ENCODE peak calls at places on chromosomes 1 and 21, in four cellular contexts. V, H, P and G are unnamed samples.

GRCh38 chr1:47693115-47693514 is 255.3 kb downstream of the FOXD2 start:
- DNase-seq in H (no peak), P (no peak), V (no peak), G (no peak)

GRCh38 chr1:159120317-159120716 is 43.8 kb upstream of the AIM2 start:
- DNase-seq in H (no peak), V (no peak), P (no peak), G (no peak)

GRCh38 chr1:89605692-89606091 is 27.2 kb upstream of the LRRC8C start:
- DNase-seq in P (no peak), H (peak), V (peak), G (no peak)

GRCh38 chr1:167105841-167106461 is 12.1 kb downstream of the STYXL2 start:
- DNase-seq in P (no peak), V (no peak), H (no peak), G (no peak)

GRCh38 chr1:24364975-24365678 is 46.0 kb downstream of the GRHL3 start:
- DNase-seq in H (peak), V (peak), P (no peak), G (no peak)

GRCh38 chr1:181097242-181097641 is 8.7 kb downstream of the IER5 start:
- DNase-seq in V (peak), H (no peak), P (no peak), G (no peak)

GRCh38 chr1:17955302-17956285 is 152.0 kb upstream of the IGSF21 start:
- DNase-seq in P (no peak), V (no peak), H (no peak), G (no peak)

GRCh38 chr1:245475116-245475515 is 320.3 kb downstream of the KIF26B start:
- DNase-seq in P (no peak), H (no peak), V (peak), G (no peak)

GRCh38 chr1:85707267-85707989 is 805 bp downstream of the ZNHIT6 start:
- DNase-seq in H (no peak), V (peak), P (no peak), G (no peak)

GRCh38 chr21:26769613-26770188 is 75.5 kb downstream of the ADAMTS1 start:
- DNase-seq in H (no peak), V (peak), P (no peak), G (peak)

GRCh38 chr1:21366288-21366687 is 73.6 kb upstream of the NBPF3 start:
- DNase-seq in P (no peak), V (no peak), H (no peak), G (no peak)

GRCh38 chr1:21365036-21365435 is 74.8 kb upstream of the ECE1 start:
- DNase-seq in V (no peak), H (no peak), P (no peak), G (no peak)

GRCh38 chr1:21369905-21370304 is 70.0 kb upstream of the NBPF3 start:
- DNase-seq in P (no peak), H (no peak), V (no peak), G (no peak)

GRCh38 chr1:21372383-21372782 is 67.6 kb upstream of the NBPF3 start:
- DNase-seq in V (no peak), P (no peak), H (no peak), G (no peak)

DNA sequence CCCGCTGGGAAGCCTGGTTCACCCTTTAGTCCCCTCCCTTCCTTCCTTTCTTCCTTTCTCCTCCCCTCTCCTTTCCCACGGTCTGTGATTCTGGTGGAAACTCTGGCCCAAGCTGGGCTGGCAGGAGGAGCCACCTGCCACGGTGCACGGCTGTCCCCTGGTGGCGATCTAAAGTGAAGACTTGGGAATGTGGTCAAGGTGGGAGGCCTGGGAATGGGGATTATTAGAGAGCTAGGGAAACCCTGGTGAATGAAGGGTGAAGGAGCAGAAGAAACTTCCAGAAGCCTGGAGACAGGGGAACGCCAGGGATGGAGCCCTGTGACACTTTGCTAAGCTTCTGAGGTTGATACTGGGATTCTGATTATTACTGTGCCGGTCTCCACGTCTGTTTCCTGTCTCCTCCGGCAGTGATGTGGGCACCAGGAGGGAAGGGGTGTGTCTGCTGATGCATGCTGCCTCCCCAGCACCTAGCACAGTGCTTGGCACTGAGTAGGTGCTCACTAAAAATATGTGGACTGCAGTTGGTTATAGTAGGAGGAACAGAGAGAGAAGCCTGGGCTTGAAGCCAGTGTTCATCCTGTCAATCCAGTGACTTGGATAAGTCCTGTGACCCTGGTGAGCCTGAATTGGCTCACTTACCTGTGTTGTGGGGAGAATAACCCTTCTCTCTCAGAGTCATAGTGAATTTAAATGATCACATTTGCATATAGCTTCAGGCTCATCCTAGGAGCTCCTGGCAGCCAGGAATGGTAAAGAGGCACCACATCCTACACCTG is 71.2 kb upstream of the NBPF3 start:
- DNase-seq in V (peak), P (peak), H (peak), G (peak)
- TF ChIP-seq CTCF in V (peak), P (peak), H (peak), G (peak)

GRCh38 chr1:14438127-14438769 is 160.2 kb upstream of the KAZN start:
- DNase-seq in H (no peak), V (no peak), P (no peak), G (no peak)
- H3K4me3 ChIP-seq in H (no peak), V (no peak), P (no peak), G (no peak)

GRCh38 chr1:88068407-88068806 is 615.7 kb upstream of the PKN2 start:
- DNase-seq in P (no peak), V (no peak), H (no peak), G (no peak)
- TF ChIP-seq CTCF in P (no peak), V (no peak), H (no peak), G (no peak)

GRCh38 chr1:21157868-21158267 is 18.8 kb downstream of the EIF4G3 start:
- DNase-seq in H (no peak), V (no peak), P (no peak), G (no peak)

GRCh38 chr1:21153336-21153735 is 23.4 kb downstream of the EIF4G3 start:
- DNase-seq in V (no peak), P (no peak), H (no peak), G (no peak)

GRCh38 chr1:21157054-21157453 is 19.6 kb downstream of the EIF4G3 start:
- DNase-seq in P (no peak), V (no peak), H (no peak), G (no peak)

GRCh38 chr1:21154717-21155116 is 22.0 kb downstream of the EIF4G3 start:
- DNase-seq in P (no peak), V (no peak), H (no peak), G (no peak)

DNA sequence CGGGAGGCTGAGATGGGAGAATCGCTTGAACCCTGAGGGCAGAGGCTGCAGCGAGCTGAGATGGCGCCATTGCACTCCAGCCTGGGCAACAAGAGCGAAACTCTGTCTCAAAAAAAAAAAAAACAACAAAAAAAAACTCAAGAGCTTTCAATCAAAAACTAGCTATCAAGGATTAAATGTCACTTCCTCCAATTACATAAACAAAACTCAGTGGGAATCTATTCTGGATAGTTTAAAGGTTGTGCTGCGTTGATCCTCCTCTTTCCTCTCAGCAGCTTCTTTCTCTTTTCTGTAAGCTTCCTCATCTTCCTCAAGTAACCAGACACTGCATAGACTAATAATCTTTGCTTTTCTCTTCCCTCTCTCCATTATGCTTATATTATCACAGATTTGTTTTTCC is 20.7 kb downstream of the EIF4G3 start:
- DNase-seq in V (no peak), P (no peak), H (no peak), G (no peak)
- H3K4me3 ChIP-seq in V (no peak), P (no peak), H (no peak), G (no peak)

DNA sequence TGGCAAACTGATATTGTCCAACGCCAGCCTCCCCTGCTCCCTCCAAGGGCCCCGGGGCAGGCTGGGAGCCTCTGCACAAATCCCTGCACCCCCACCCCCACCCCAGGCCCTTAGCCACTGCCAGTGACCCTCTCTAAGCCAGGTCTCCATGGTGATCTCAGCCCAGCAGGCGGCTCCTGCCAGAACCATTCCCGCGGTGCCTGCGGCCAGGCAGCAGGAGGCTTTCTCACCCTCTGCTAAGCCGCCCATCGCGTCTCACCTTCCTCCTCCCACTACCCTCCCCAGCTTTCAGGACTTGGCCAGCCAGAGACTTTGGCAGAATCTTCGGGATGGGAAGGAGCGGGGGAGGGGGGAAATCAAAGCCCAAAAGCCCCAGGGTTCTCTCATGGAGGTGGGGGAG is 46.8 kb upstream of the WASF2 start:
- DNase-seq in P (peak), V (peak), H (no peak), G (no peak)
- TF ChIP-seq CTCF in P (no peak), V (peak), H (no peak), G (no peak)

DNA sequence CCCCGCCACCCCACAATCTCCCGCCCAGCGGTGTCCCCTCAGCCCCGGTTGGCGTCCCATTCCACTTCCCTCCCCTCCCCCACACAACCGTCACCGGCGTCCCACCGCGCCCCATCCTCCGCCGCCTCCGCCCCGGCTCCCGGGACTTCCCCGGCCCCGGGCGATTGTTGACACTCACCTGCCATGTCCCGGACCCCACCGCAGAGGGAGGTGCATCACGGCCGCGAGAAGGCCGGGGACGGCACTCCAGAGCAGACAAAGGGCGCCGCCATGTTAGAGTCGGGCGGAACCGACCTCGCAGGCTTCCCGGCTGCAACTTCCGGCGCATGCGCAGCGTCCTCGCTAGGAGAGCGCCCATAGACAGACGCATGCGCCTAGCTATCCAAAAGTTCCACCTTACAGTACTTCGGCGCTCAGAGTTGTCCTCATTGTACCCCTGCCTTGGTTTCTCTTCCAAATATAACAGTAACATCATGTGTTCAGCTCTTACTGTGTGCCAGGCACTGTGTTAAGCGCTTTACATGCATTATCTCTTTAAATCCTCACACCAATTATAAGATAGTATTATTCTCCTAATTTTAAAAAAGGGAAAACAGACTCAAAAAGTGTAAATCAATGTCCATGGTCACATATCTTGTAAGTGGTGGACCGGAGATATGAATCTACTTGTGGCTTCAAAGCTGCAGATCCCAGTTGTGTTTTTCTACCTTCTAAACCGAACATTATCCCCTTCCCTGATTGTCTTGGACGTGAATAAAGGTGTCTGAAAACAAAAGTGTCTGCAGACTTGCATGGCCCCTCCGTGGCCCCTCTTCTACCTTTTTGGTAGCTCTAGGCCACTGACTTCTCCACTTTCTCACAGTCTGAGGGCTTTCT is at the start of gene ZBTB17:
- DNase-seq in H (peak), V (peak), P (peak), G (peak)
- H3K4me3 ChIP-seq in H (peak), V (peak), P (peak), G (peak)

DNA sequence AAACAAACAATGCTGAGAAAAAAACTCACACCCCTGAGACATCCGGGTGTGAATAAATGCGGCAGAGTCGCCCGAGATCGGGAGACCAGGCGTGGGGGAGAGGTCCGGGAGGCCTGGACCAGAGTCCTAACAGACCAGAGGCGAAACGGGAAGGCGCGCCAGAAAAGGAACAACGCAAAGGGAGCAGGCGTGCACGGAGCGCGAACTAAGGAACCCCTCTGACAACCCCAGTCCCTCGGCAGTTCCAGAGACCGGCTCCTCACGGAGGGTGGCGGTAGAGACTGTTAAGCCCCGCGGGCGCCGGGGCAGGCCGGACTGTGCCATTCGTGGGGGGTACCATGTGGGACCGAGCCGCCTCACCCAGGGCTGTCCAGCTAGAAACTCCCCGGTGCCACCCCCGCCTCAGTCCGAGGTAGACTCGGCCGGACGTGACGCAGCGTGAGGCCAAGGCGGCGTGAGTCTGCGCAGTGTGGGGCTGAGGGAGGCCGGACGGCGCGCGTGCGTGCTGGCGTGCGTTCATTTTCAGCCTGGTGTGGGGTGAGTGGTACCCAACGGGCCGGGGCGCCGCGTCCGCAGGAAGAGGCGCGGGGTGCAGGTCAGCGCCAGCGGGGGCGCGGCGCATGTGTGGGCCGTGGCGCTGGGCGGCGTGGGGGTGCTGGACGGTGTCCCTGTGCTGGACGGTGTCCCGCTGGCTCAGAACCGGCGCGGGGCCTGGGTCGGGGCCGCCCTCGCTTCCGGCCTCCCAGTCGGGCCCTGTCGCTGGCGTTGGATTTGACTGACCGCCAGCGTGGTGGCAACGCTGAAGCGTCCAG is at the start of gene PARK7:
- DNase-seq in P (peak), V (peak), H (peak), G (peak)
- TF ChIP-seq CTCF in P (peak), V (peak), H (peak), G (peak)

GRCh38 chr1:210477328-210477924 is 148.7 kb downstream of the HHAT start:
- DNase-seq in H (peak), V (peak), P (no peak), G (peak)
- H3K4me3 ChIP-seq in H (no peak), V (no peak), P (no peak), G (no peak)

DNA sequence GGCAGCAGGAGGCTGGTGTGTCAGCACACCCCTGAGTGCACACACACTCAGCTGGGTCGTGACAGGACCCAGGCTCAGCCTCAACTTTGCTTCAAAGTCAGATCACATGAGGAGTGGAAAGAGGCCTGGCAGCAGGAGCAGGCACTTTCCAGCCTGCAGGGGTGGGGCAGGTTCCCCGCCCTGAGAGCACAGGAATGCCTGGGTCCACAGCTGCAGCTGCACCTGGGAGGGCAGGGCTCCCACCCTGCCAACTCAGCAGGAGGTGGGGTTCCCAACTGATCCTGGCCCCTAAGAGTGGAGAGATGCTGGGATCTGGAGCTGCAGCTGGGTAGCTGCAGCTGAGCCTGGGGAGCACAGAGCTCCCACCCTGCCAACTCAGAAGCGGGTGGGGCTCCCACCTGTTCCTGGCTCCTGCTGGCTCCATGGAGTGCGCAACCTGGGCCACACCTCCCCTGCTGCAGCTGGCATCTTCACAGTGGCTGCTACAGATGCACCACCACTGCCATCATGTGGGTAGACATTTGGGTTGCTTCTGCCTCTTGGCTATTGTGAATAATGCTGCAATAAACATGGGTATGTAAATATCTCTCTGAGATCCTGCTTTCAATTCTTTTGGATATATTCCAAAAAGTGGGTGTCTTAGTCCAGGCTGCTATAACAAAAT is 415.4 kb downstream of the TTLL7 start:
- DNase-seq in H (no peak), P (no peak), V (no peak), G (no peak)
- TF ChIP-seq CTCF in H (peak), P (peak), V (no peak), G (peak)